ENCODE peak calls at places on chromosomes 6 and 20, in nine cellular contexts. F, L, G, E, S, Q, I, V and R are unnamed samples.

GRCh38 chr20:36779656-36780025 is 6.1 kb upstream of the DSN1 start:
- DNase-seq in I (no peak), L (no peak), Q (peak; percentile 39), F (no peak), E (no peak), G (no peak), S (no peak), V (no peak), R (no peak)

GRCh38 chr20:52104546-52105044 is 87.0 kb downstream of the ZFP64 start:
- DNase-seq in Q (peak; percentile 63), I (no peak), L (no peak), G (peak; percentile 46), S (no peak), F (peak; percentile 12), V (no peak), E (no peak), R (no peak)

GRCh38 chr20:39214778-39215177 is 252.6 kb downstream of the DHX35 start:
- DNase-seq in E (no peak), I (no peak), S (no peak), L (no peak), G (no peak), F (no peak), Q (peak; percentile 42), V (no peak), R (no peak)

GRCh38 chr6:16947461-16948159 is 154.2 kb upstream of the STMND1 start:
- DNase-seq in L (no peak), I (no peak), S (peak; percentile 70), E (no peak), V (no peak), F (peak; percentile 96), G (no peak), Q (peak; percentile 49), R (no peak)

GRCh38 chr20:31472395-31473330 is 2.3 kb downstream of the DEFB124 start:
- DNase-seq in L (no peak), V (no peak), Q (no peak), F (no peak), E (no peak), G (no peak), S (no peak), I (no peak), R (no peak)

GRCh38 chr6:31472259-31472658 is 25.7 kb upstream of the MICB start:
- DNase-seq in V (no peak), L (no peak), I (no peak), F (no peak), G (no peak), S (no peak), E (no peak), Q (no peak), R (no peak)

GRCh38 chr6:39849764-39850163 is 57.6 kb downstream of the DAAM2 start:
- DNase-seq in G (no peak), E (no peak), I (no peak), L (no peak), F (no peak), V (no peak), Q (no peak), S (peak; percentile 37), R (no peak)

GRCh38 chr6:145964948-145965366 is 799 bp upstream of the SHPRH start:
- DNase-seq in S (no peak), I (no peak), Q (no peak), F (no peak), G (no peak), V (no peak), E (no peak), L (no peak), R (no peak)

GRCh38 chr20:44961868-44962267 is 1.7 kb upstream of the TOMM34 start:
- DNase-seq in G (no peak), V (no peak), S (no peak), F (peak; percentile 75), Q (no peak), E (no peak), I (no peak), L (no peak), R (no peak)

GRCh38 chr6:24257282-24257681 is 100.6 kb downstream of the DCDC2 start:
- DNase-seq in I (no peak), E (no peak), F (no peak), S (no peak), V (no peak), G (no peak), L (no peak), Q (peak; percentile 34), R (no peak)

GRCh38 chr6:15336905-15337583 is 91.2 kb downstream of the JARID2 start:
- DNase-seq in V (no peak), E (no peak), I (no peak), Q (peak; percentile 17), S (no peak), L (no peak), F (no peak), G (no peak), R (no peak)

GRCh38 chr6:159832941-159833340 is 32.9 kb downstream of the PNLDC1 start:
- DNase-seq in L (no peak), Q (no peak), V (no peak), F (no peak), E (no peak), I (no peak), S (no peak), G (no peak), R (no peak)

GRCh38 chr20:57526067-57526884 is 1.3 kb upstream of the CTCFL start:
- DNase-seq in Q (peak; percentile 45), V (no peak), L (no peak), G (no peak), E (no peak), I (no peak), S (no peak), F (no peak), R (no peak)

GRCh38 chr20:50298554-50299324 is 108.1 kb downstream of the CEBPB start:
- DNase-seq in S (no peak), I (no peak), Q (no peak), E (no peak), F (no peak), G (no peak), V (no peak), L (no peak), R (no peak)

GRCh38 chr6:110485461-110485860 is 9.0 kb upstream of the SLC22A16 start:
- DNase-seq in L (no peak), S (no peak), F (no peak), E (no peak), I (no peak), V (no peak), Q (no peak), G (no peak), R (no peak)

GRCh38 chr20:9756660-9757059 is 82.2 kb downstream of the PAK5 start:
- DNase-seq in F (no peak), S (no peak), L (no peak), E (no peak), G (no peak), Q (no peak), V (no peak), I (no peak), R (no peak)

GRCh38 chr20:10430000-10430466 is 4.0 kb downstream of the MKKS start:
- DNase-seq in V (no peak), F (no peak), S (no peak), L (no peak), E (no peak), G (no peak), Q (no peak), I (no peak), R (no peak)

GRCh38 chr6:71406871-71407860 is 118.6 kb downstream of the OGFRL1 start:
- DNase-seq in I (no peak), S (no peak), F (no peak), V (no peak), E (no peak), Q (peak; percentile 18), L (no peak), G (no peak), R (no peak)

GRCh38 chr20:35523298-35523888 is 6.1 kb downstream of the C20orf173 start:
- DNase-seq in Q (peak; percentile 81), V (no peak), F (no peak), L (no peak), I (no peak), G (no peak), S (no peak), E (no peak), R (no peak)

GRCh38 chr6:137210903-137211302 is 8.3 kb downstream of the IFNGR1 start:
- DNase-seq in E (no peak), G (no peak), S (no peak), Q (no peak), I (no peak), V (no peak), L (no peak), F (no peak), R (no peak)

GRCh38 chr6:34515473-34516387 is 40.4 kb downstream of the SPDEF start:
- DNase-seq in F (no peak), L (no peak), G (no peak), S (peak; percentile 61), V (no peak), E (no peak), Q (no peak), I (no peak), R (no peak)

GRCh38 chr20:15638781-15639180 is 934.5 kb downstream of the KIF16B start:
- DNase-seq in S (no peak), G (no peak), Q (no peak), I (no peak), V (no peak), L (no peak), E (no peak), F (no peak), R (no peak)

GRCh38 chr6:134065706-134066105 is 13.3 kb upstream of the SLC2A12 start:
- DNase-seq in Q (peak; percentile 47), I (no peak), L (no peak), S (no peak), F (no peak), V (no peak), G (no peak), E (no peak), R (no peak)

GRCh38 chr6:112988748-112989147 is 641.6 kb downstream of the RFPL4B start:
- DNase-seq in I (no peak), L (no peak), F (no peak), E (no peak), G (no peak), V (no peak), S (no peak), Q (no peak), R (no peak)

GRCh38 chr20:1414982-1415381 is 22.1 kb upstream of the FKBP1A start:
- DNase-seq in V (no peak), E (no peak), G (no peak), L (no peak), I (no peak), Q (no peak), S (no peak), F (no peak), R (no peak)

GRCh38 chr6:134437376-134437775 is 119.5 kb upstream of the SGK1 start:
- DNase-seq in S (no peak), I (no peak), F (no peak), V (peak; percentile 28), L (no peak), E (no peak), Q (no peak), G (no peak), R (no peak)

GRCh38 chr6:24868765-24869164 is 67.0 kb downstream of the RIPOR2 start:
- DNase-seq in F (no peak), L (no peak), G (no peak), Q (no peak), S (no peak), I (no peak), V (no peak), E (no peak), R (no peak)

GRCh38 chr6:11459002-11459658 is 78.4 kb upstream of the TMEM170B start:
- DNase-seq in Q (no peak), E (no peak), V (no peak), I (no peak), F (no peak), S (no peak), L (no peak), G (no peak), R (no peak)

GRCh38 chr6:116542426-116542825 is 3.1 kb downstream of the TRAPPC3L start:
- DNase-seq in L (no peak), I (no peak), F (no peak), V (no peak), E (no peak), Q (no peak), G (no peak), S (no peak), R (no peak)

GRCh38 chr6:6746334-6746969 is 157.9 kb downstream of the LY86 start:
- DNase-seq in Q (no peak), G (no peak), E (no peak), V (no peak), F (no peak), L (no peak), I (no peak), S (no peak), R (peak; percentile 80)

GRCh38 chr6:75604294-75604693 is 2.6 kb downstream of the SENP6 start:
- DNase-seq in E (no peak), V (no peak), L (no peak), F (no peak), Q (no peak), S (no peak), I (no peak), G (no peak), R (no peak)